ENCODE peak calls at places on chromosome 21, in seven cellular contexts. Y is CD4-positive, CD25-positive, alpha-beta regulatory T cell; O is Peyer's patch; M is heart left ventricle; W is left lung; Q is neuronal stem cell; V is mesenchymal stem cell. T is an unnamed sample.
A peak's percentile ranks its signal among the peaks of the same experiment; 100 is the strongest.

GRCh38 chr21:15063081-15063820 is 1.5 kb downstream of the NRIP1 start:
- DNase-seq in V (peak; percentile 36), Y (no peak), M (no peak), O (peak; percentile 53), W (no peak), Q (no peak), T (no peak)

GRCh38 chr21:32020551-32020950 is 147.7 kb downstream of the HUNK start:
- DNase-seq in O (no peak), W (no peak), Y (no peak), M (no peak), Q (no peak), V (no peak), T (no peak)

GRCh38 chr21:25615880-25616279 is 8.6 kb upstream of the MRPL39 start:
- DNase-seq in V (no peak), W (no peak), O (no peak), Y (no peak), M (no peak), Q (no peak), T (no peak)

GRCh38 chr21:44712203-44713028 is 1.0 kb upstream of the TSPEAR start:
- DNase-seq in W (no peak), M (no peak), Y (no peak), V (no peak), Q (no peak), O (peak; percentile 36), T (peak; percentile 13)

GRCh38 chr21:29322570-29322957 is 23.8 kb downstream of the BACH1 start:
- DNase-seq in M (no peak), O (no peak), Q (no peak), Y (no peak), V (no peak), W (no peak), T (no peak)

GRCh38 chr21:32994305-32994704 is 31.4 kb upstream of the OLIG2 start:
- DNase-seq in W (no peak), Y (no peak), M (no peak), O (no peak), Q (no peak), V (peak; percentile 25), T (no peak)

GRCh38 chr21:44702111-44702972 is 5.4 kb downstream of the KRTAP10-12 start:
- DNase-seq in M (no peak), O (no peak), Q (no peak), Y (no peak), W (peak; percentile 67), V (no peak), T (no peak)

GRCh38 chr21:46065993-46066842 is 31.7 kb upstream of the COL6A2 start:
- DNase-seq in Q (no peak), Y (no peak), O (peak; percentile 43), W (peak; percentile 61), V (no peak), M (no peak), T (peak; percentile 76)

GRCh38 chr21:35352066-35352770 is 303.1 kb upstream of the RUNX1 start:
- DNase-seq in O (no peak), Q (no peak), W (no peak), V (peak; percentile 44), M (no peak), Y (no peak), T (no peak)

DNA sequence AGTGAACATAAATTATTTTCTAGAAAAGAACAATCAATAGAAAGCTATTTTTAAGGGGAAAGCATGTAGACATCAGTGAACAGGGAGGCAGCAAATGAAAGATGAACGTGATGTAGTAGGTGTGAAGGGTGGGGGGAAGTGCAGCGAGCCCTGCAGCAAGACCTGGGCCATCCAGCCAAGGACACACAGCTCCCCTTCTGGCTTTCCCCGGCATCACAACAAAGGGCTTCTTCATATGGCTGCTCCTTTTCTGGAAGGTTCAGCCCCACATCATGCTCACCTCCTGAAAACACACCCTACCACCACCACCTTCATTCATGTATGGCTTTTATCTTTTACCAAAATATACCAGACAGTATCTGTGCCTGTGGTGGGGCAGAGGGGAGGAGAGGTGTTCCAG is 109.1 kb upstream of the ETS2 start:
- DNase-seq in Y (no peak), O (no peak), V (no peak), W (no peak), Q (no peak), M (no peak), T (no peak)
- H3K36me3 ChIP-seq in Y (no peaks in the 10 kb centered on the region), O (no peaks in the 10 kb centered on the region), V (no peaks in the 10 kb centered on the region), W (no peaks in the 10 kb centered on the region), Q (no peaks in the 10 kb centered on the region), M (no peaks in the 10 kb centered on the region), T (no peaks in the 10 kb centered on the region)

GRCh38 chr21:42657676-42658319 is 4.4 kb downstream of the PDE9A start:
- DNase-seq in M (peak; percentile 44), Q (no peak), V (no peak), Y (no peak), W (peak; percentile 76), O (no peak), T (peak; percentile 35)
- H3K27me3 ChIP-seq in M (peaks cover 40% of the 10 kb centered on the region), Q (peaks cover 4% of the 10 kb centered on the region), V (peaks cover 33% of the 10 kb centered on the region), Y (no peaks in the 10 kb centered on the region), W (no peaks in the 10 kb centered on the region), O (no peaks in the 10 kb centered on the region), T (no peaks in the 10 kb centered on the region)

GRCh38 chr21:43021756-43022600 is 47.6 kb downstream of the PKNOX1 start:
- DNase-seq in V (no peak), O (no peak), Q (no peak), M (no peak), Y (no peak), W (peak; percentile 75), T (no peak)

GRCh38 chr21:43024737-43025136 is 50.4 kb downstream of the PKNOX1 start:
- DNase-seq in W (no peak), O (no peak), Q (no peak), M (no peak), V (no peak), Y (no peak), T (no peak)

GRCh38 chr21:43023175-43023574 is 48.8 kb downstream of the PKNOX1 start:
- DNase-seq in O (no peak), V (no peak), Y (no peak), W (no peak), Q (no peak), M (no peak), T (no peak)

GRCh38 chr21:43027846-43028731 is 47.5 kb downstream of the CBS start:
- DNase-seq in M (no peak), Q (no peak), W (no peak), V (no peak), O (no peak), Y (no peak), T (no peak)

DNA sequence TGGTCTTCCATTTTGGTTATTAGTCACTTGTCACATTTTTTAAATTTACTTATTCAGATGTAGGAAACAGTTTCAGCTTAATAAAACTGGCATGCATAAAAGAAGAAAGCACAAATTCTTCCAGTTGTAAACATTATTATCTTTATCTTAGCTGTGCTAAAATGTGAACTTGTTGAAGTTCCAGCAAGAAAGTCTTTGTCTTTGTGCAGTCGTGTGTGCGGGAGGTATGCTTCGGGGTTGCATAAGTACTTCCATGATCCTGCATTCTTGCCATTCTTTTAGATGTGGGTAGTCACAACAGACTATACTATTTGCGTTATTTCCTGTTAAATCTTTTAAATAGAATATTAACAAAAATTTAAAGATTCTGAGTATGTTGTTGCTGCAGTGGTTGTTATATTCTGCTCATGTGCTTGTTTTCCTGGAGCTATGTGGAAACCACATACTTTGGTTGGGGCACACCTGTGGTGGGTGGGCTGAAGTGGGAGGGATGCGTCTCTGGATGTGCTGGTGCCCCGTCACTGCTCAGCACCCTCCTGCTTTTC is 49.9 kb downstream of the CBS start:
- DNase-seq in W (no peak), Y (no peak), V (peak; percentile 36), M (no peak), O (no peak), Q (peak; percentile 31), T (no peak)
- H3K36me3 ChIP-seq in W (no peaks in the 10 kb centered on the region), Y (peaks cover 61% of the 10 kb centered on the region), V (peaks cover 39% of the 10 kb centered on the region), M (peaks cover 14% of the 10 kb centered on the region), O (no peaks in the 10 kb centered on the region), Q (peaks cover 8% of the 10 kb centered on the region), T (no peaks in the 10 kb centered on the region)

DNA sequence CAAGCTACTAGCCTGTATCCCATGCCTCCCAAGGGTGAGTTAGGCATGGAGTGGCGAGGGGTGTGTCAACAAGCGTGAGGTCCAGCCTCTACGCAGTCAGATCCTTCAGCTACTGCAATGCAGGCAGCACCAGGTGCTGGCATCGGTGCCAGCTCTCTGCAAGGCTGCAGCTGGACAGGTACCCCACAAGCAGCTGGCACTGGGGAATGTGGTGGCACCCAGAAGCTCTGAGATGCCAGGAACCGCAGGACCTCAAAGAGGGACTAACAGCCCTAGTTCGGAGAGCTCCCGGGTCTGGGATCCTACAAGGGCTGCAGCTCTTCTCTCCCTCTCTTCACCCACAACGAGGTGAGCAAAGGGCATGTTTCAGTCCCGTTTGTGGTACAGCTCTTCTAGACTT is 974.5 kb downstream of the LTN1 start:
- DNase-seq in M (no peak), V (no peak), O (no peak), W (peak; percentile 43), Q (no peak), Y (no peak), T (no peak)
- H3K27me3 ChIP-seq in M (no peaks in the 10 kb centered on the region), V (no peaks in the 10 kb centered on the region), O (no peaks in the 10 kb centered on the region), W (no peaks in the 10 kb centered on the region), Q (no peaks in the 10 kb centered on the region), Y (no peaks in the 10 kb centered on the region), T (no peaks in the 10 kb centered on the region)

GRCh38 chr21:41805038-41805437 is 38.2 kb upstream of the RIPK4 start:
- DNase-seq in M (no peak), O (no peak), Y (no peak), Q (no peak), W (no peak), V (no peak), T (no peak)

GRCh38 chr21:41806773-41807172 is 39.9 kb upstream of the RIPK4 start:
- DNase-seq in O (no peak), Y (no peak), V (no peak), W (no peak), M (no peak), Q (no peak), T (no peak)

GRCh38 chr21:41803316-41803715 is 36.5 kb upstream of the RIPK4 start:
- DNase-seq in Y (no peak), V (no peak), O (no peak), M (no peak), W (no peak), Q (no peak), T (peak; percentile 66)

GRCh38 chr21:41804381-41804780 is 37.5 kb upstream of the RIPK4 start:
- DNase-seq in O (no peak), M (no peak), V (no peak), Q (no peak), W (no peak), Y (no peak), T (no peak)

DNA sequence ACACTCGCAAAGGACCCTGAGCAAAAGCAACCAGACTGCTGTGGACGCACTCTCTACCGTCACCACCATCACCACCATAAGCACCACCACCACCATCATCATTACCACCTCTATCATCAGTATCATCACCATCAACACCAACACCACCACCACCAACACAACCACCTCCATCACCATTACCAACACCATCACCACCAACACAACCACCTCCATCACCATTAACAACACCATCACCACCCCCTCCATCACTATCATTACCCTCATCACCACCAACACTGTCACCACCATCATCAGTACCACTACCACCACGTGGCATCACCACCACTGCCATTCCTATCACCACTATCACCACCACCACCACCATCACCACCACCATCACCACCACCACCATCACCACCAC is 38.8 kb upstream of the RIPK4 start:
- DNase-seq in W (no peak), O (no peak), Y (no peak), V (no peak), Q (no peak), M (no peak), T (no peak)
- H3K36me3 ChIP-seq in W (no peaks in the 10 kb centered on the region), O (no peaks in the 10 kb centered on the region), Y (peaks cover 34% of the 10 kb centered on the region), V (peaks cover 44% of the 10 kb centered on the region), Q (peaks cover 15% of the 10 kb centered on the region), M (no peaks in the 10 kb centered on the region), T (peaks cover 6% of the 10 kb centered on the region)

T was measured in aorta.